ENCODE peak calls at places on chromosomes 11 and 22, in five cellular contexts. Y, I, B, T and W are unnamed samples.

GRCh38 chr22:32636884-32637283 is 162.3 kb downstream of the FBXO7 start:
- DNase-seq in T (no peak), Y (no peak), I (no peak), B (no peak), W (no peak)

GRCh38 chr11:47087801-47088200 is 88.9 kb downstream of the ARFGAP2 start:
- DNase-seq in I (no peak), T (no peak), B (no peak), Y (no peak), W (no peak)

GRCh38 chr11:110948112-110948511 is 235.9 kb upstream of the ARHGAP20 start:
- DNase-seq in I (no peak), B (no peak), Y (no peak), T (no peak), W (no peak)

GRCh38 chr11:18429349-18429748 is 17.2 kb downstream of the LDHC start:
- DNase-seq in Y (no peak), B (no peak), T (no peak), I (no peak), W (no peak)

GRCh38 chr11:86949995-86950993 is 4.9 kb downstream of the FZD4 start:
- DNase-seq in B (no peak), I (no peak), Y (no peak), T (no peak), W (peak)

GRCh38 chr11:73249304-73249703 is 22.8 kb upstream of the P2RY6 start:
- DNase-seq in Y (no peak), T (peak), I (peak), B (no peak), W (no peak)

GRCh38 chr11:25309818-25310217 is 813.0 kb downstream of the LUZP2 start:
- DNase-seq in T (no peak), I (no peak), Y (no peak), B (no peak), W (no peak)

GRCh38 chr11:60899021-60899936 is 7.1 kb downstream of the PRPF19 start:
- DNase-seq in Y (peak), T (peak), B (peak), I (peak), W (peak)

GRCh38 chr11:34345012-34345804 is 12.6 kb downstream of the ABTB2 start:
- DNase-seq in B (no peak), T (no peak), Y (no peak), I (peak), W (peak)

GRCh38 chr11:123543796-123544195 is 110.6 kb downstream of the SCN3B start:
- DNase-seq in Y (no peak), I (no peak), T (no peak), B (no peak), W (peak)

GRCh38 chr11:123546515-123546914 is 107.9 kb downstream of the SCN3B start:
- DNase-seq in T (no peak), Y (no peak), B (no peak), I (no peak), W (no peak)

GRCh38 chr11:123544631-123545375 is 109.6 kb downstream of the SCN3B start:
- DNase-seq in I (no peak), Y (no peak), T (no peak), B (no peak), W (no peak)

GRCh38 chr11:123547180-123547579 is 107.2 kb downstream of the SCN3B start:
- DNase-seq in B (no peak), T (no peak), I (no peak), Y (no peak), W (no peak)

DNA sequence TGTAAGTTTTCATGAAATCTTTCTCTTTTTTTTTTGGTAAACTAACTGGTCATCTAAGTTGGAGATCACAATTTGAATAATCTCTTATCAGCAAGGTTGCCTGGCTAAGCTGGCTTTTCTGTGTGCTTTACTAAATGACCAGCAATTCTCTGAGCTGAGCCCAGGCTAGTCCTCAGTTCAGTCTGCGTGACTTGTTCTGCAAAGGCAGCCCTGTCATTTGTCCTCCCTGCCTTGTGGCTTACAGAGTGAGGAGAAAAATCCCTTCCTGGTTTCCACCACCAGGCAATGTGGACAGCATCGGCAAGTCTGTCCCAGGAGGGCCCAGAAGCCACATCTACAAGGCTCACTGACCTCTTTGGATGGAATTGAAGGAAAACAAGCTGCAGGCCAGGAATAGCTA is 108.7 kb downstream of the SCN3B start:
- DNase-seq in Y (no peak), I (no peak), B (no peak), T (no peak), W (no peak)
- H2BK12ac ChIP-seq in Y (no peak), I (no peak), B (no peak), T (no peak), W (peak)

GRCh38 chr22:42700355-42700754 is 20.3 kb downstream of the A4GALT start:
- DNase-seq in I (no peak), B (no peak), Y (no peak), T (no peak), W (no peak)
- H4K8ac ChIP-seq in I (no peak), B (no peak), Y (no peak), T (no peak), W (no peak)

GRCh38 chr11:12269104-12269441 is 108.3 kb upstream of the PARVA start:
- DNase-seq in Y (no peak), B (no peak), I (no peak), T (peak), W (no peak)
- H2AFZ ChIP-seq in Y (no peak), B (peak), I (no peak), T (no peak), W (no peak)

DNA sequence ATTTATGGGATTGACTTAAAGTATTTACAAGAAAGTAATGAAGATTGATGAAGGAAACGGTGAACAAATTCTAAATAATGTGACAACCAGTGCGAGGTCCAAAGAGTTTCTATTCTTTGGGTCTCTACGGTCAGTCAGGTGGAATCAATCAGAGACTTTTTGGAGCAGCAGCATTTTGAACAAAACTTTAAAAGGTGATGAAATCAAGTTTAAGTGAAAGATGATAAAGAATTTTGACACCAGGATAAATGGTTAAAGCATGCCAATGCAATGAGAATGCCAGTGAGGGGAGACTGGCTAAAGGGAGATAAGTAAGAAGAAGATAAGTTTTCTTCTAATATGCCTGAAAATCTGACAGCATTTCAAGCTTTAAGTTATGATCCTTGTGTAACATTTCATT is 67.9 kb downstream of the DCUN1D5 start:
- DNase-seq in B (no peak), I (no peak), Y (no peak), T (no peak), W (no peak)
- H2BK12ac ChIP-seq in B (no peak), I (no peak), Y (no peak), T (no peak), W (no peak)

GRCh38 chr11:11451501-11452005 is 98.5 kb upstream of the CSNK2A3 start:
- DNase-seq in I (no peak), T (no peak), Y (no peak), B (no peak), W (no peak)

GRCh38 chr11:11449327-11449726 is 96.3 kb upstream of the CSNK2A3 start:
- DNase-seq in B (no peak), I (no peak), Y (no peak), T (peak), W (no peak)

GRCh38 chr11:11446967-11447366 is 93.9 kb upstream of the CSNK2A3 start:
- DNase-seq in Y (no peak), I (no peak), B (no peak), T (no peak), W (no peak)

GRCh38 chr11:11448626-11449025 is 95.6 kb upstream of the CSNK2A3 start:
- DNase-seq in B (no peak), I (no peak), T (no peak), Y (no peak), W (no peak)

DNA sequence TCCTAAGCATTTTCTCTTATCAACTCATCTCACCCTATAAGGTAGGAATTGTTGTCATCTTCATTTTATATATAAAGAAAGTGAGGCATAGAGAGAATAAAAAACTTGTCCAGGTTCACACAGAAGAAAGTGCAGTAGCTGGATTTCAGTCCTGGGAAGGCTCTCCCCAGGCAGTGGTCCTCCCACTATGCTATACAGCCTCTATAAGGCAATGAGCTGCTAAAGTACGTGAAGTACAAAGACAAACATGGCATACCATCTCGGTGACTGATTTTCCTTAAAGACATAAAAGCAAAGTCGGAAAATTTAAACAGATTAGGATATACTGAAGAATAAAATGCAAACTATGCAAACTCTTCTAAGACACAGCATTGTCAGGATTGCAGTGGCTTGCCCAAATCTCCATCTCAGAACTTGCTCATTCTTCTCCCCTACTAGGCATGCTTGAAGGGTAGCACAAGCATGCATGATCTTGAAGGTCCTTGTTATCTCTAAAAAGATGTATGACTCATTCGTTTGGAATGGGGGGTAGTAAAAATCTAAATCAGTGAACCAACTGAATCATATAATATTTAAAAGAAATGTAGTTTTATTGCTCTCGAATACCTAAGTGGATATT is 97.8 kb upstream of the CSNK2A3 start:
- DNase-seq in I (no peak), T (peak), B (no peak), Y (no peak), W (peak)
- H4K8ac ChIP-seq in I (no peak), T (no peak), B (no peak), Y (no peak), W (no peak)

DNA sequence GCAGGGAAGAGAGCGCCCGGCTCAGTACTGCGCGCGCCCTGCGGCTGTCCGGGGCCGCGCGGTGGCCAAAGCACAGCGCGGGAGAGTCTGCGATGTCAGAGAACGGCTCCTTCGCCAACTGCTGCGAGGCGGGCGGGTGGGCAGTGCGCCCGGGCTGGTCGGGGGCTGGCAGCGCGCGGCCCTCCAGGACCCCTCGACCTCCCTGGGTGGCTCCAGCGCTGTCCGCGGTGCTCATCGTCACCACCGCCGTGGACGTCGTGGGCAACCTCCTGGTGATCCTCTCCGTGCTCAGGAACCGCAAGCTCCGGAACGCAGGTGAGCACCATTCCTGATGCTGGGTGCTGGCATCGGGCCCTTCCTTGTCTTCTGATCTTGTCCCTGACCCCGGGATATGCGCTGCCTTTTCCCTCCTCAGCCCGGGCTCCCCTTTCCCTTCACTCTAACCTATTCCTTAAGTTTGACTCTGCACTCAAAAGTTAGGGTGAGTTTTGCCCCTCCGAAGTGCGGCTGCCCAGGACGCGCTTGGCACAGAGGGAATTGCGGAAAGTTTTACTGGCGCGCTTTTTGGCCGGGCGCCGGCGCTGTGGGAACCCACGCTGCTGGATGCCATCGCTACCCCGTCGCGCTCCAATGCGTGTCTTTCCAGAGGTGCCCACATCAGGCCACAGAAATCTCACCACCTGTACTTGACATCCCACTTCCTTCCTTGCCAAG is at the start of gene MTNR1B:
- DNase-seq in I (no peak), B (peak), Y (peak), T (no peak), W (no peak)
- H2AFZ ChIP-seq in I (no peak), B (no peak), Y (peak), T (no peak), W (no peak)

DNA sequence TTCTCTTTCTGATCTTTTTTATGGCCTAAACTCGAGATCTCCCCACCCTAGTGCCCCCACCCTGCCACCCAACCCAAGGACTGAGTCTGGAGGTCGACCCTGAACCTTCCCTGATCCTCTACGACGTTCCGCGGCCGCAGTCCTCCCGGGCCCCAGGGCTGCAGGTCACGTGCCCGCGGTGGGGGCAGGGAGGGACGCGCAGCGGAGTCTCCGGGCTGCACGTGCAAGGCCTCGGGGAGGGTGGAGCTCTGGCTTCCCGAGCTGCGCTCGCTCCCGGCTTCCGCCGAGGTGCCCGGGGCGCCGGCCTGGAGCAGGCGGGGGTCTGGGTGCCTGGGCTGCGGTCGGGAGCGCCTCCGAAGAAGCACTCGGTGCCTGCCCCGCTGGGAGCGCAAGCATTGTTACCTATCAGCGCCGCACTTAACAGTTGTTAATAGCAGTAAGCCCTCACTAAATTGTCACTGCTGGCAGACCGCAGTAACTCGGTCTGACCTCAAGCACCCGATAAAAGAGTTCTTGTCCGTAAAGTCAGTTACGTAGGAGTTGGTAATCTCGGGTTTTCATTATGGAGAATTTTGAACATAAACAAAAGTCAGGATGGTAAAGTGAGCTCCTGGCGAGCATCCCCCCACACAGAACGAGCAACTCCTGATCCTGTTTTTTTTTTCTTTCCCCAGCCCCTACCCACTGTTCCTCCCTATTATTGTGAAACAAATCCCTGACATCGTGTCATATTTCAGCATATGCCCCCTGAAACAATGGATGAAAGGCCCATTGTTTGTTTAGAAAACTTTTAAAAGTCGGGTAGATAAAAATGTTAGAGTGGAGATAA is 69.7 kb upstream of the EP300 start:
- DNase-seq in I (peak), Y (peak), T (peak), B (peak), W (peak)
- H2BK12ac ChIP-seq in I (no peak), Y (peak), T (peak), B (no peak), W (peak)

DNA sequence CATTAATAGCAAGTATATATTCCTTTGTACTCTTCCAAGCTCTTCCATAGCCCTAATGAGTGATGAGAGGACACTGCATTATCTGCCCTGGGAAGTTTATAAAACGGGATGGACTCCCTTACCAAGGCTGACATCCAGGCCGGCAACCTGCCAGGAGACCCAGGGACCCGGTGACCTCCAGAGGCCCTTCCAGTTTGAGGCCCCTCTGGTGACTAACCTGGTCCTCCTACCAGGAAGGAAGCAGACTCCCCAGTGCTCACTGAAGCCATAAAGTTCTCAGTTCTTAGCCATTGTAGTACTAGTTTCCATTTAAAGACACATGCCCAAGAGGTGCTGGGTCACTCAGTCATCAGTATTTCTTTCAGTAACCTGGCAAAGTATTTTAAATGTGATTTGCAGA is 345.4 kb downstream of the TENM4 start:
- DNase-seq in Y (no peak), I (no peak), B (no peak), T (no peak), W (no peak)
- H4K8ac ChIP-seq in Y (no peak), I (no peak), B (no peak), T (peak), W (no peak)